ENCODE peak calls at places on chromosomes 7 and 10, in seven cellular contexts. L, I, R, W, O, Q and U are unnamed samples. For H3K4me1 and H3K27me3, the result is how much of the 10 kb centered on the place peaks cover.

GRCh38 chr7:137933270-137934017 is 68.4 kb downstream of the CREB3L2 start:
- DNase-seq in L (peak), I (no peak), R (no peak), W (peak), O (peak), Q (no peak), U (peak)

GRCh38 chr10:6716521-6716920 is 136.4 kb upstream of the PRKCQ start:
- DNase-seq in L (no peak), I (no peak), R (no peak), W (no peak), O (peak), Q (no peak), U (no peak)

GRCh38 chr10:77592946-77593636 is 44.5 kb downstream of the KCNMA1 start:
- DNase-seq in L (no peak), I (no peak), R (peak), W (peak), O (peak), Q (no peak), U (no peak)

GRCh38 chr10:14356921-14357320 is 26.2 kb upstream of the FRMD4A start:
- DNase-seq in L (no peak), I (no peak), R (no peak), W (no peak), O (peak), Q (no peak), U (no peak)

GRCh38 chr7:107939472-107940145 is 48.6 kb downstream of the DLD start:
- DNase-seq in L (no peak), I (no peak), R (no peak), W (peak), O (peak), Q (no peak), U (no peak)

GRCh38 chr7:100539436-100540006 is 518 bp downstream of the AGFG2 start:
- DNase-seq in L (no peak), I (peak), R (no peak), W (no peak), O (no peak), Q (no peak), U (peak)

GRCh38 chr10:5563991-5564536 is 39.3 kb downstream of the CALML3 start:
- DNase-seq in L (no peak), I (peak), R (no peak), W (peak), O (peak), Q (no peak), U (no peak)

GRCh38 chr10:20990604-20991003 is 93.5 kb upstream of the NEBL start:
- DNase-seq in L (no peak), I (no peak), R (no peak), W (no peak), O (peak), Q (no peak), U (no peak)

GRCh38 chr7:157711353-157711888 is 374.6 kb downstream of the DNAJB6 start:
- DNase-seq in L (no peak), I (peak), R (no peak), W (peak), O (no peak), Q (no peak), U (no peak)

GRCh38 chr7:158449942-158450341 is 137.7 kb downstream of the PTPRN2 start:
- DNase-seq in L (no peak), I (peak), R (no peak), W (no peak), O (no peak), Q (no peak), U (no peak)

GRCh38 chr10:21523557-21524008 is 1.9 kb downstream of the SKIDA1 start:
- DNase-seq in L (no peak), I (peak), R (no peak), W (no peak), O (peak), Q (no peak), U (peak)

GRCh38 chr10:11280187-11280932 is 262.7 kb downstream of the CELF2 start:
- DNase-seq in L (no peak), I (no peak), R (no peak), W (no peak), O (no peak), Q (no peak), U (no peak)

GRCh38 chr7:68429376-68430117 is 1168.7 kb upstream of the AUTS2 start:
- DNase-seq in L (no peak), I (no peak), R (no peak), W (no peak), O (no peak), Q (no peak), U (no peak)

GRCh38 chr7:23333671-23334246 is 34.6 kb downstream of the MALSU1 start:
- DNase-seq in L (no peak), I (no peak), R (no peak), W (no peak), O (peak), Q (no peak), U (no peak)

GRCh38 chr10:132184816-132185593 is 1.7 kb upstream of the DPYSL4 start:
- DNase-seq in L (no peak), I (no peak), R (no peak), W (no peak), O (no peak), Q (no peak), U (no peak)

GRCh38 chr10:118531105-118531851 is 64.2 kb downstream of the PRLHR start:
- DNase-seq in L (no peak), I (no peak), R (no peak), W (no peak), O (no peak), Q (no peak), U (no peak)

GRCh38 chr7:55044318-55044717 is 25.5 kb downstream of the EGFR start:
- DNase-seq in L (no peak), I (no peak), R (no peak), W (no peak), O (no peak), Q (no peak), U (no peak)

GRCh38 chr7:55043691-55044090 is 24.9 kb downstream of the EGFR start:
- DNase-seq in L (no peak), I (no peak), R (no peak), W (no peak), O (no peak), Q (no peak), U (no peak)

GRCh38 chr7:55048221-55048859 is 29.5 kb downstream of the EGFR start:
- DNase-seq in L (no peak), I (no peak), R (no peak), W (no peak), O (no peak), Q (no peak), U (no peak)

GRCh38 chr7:55044791-55045190 is 26.0 kb downstream of the EGFR start:
- DNase-seq in L (no peak), I (no peak), R (no peak), W (no peak), O (no peak), Q (no peak), U (no peak)

GRCh38 chr7:55046582-55047347 is 27.9 kb downstream of the EGFR start:
- DNase-seq in L (no peak), I (no peak), R (no peak), W (no peak), O (no peak), Q (no peak), U (no peak)
- H3K4me1 ChIP-seq in L (under half), I (under half), R (under half), W (under half), O (under half), Q (under half), U (under half)

DNA sequence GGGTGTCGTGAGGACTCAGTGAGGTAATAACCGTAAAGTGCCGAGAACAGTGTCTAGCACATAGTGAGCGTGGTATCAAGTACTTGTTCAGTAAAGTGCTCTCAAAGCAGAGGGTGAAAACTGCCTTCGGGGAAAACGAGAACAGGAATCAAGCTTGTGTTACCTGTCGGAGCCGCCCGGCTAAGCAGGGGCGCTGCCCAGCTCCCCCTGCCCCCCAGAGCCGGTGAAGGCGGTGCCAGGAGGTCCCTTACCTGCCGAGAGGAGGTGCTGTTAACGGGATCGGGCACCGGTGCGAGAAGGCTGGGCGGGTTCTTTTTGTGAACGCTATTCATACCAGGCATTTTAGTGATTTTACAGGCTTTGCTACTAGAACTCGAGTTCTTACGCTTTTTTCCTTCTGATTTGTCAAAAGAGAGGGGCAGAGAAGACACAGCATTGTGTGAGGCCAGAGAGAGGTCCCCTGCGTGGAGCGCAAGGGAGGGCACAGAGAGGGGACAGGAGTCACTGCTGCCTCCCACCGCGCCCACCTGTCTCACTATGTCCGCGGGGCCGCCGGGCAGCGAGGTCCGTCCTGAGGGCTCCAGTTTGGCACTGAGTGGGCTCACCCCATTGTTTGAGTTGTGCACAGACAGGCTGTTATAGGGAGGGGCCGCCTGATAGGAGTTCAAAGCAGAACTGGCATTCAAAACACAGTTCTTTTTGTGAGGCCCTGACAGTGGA is 32.5 kb upstream of the EFCAB10 start:
- DNase-seq in L (no peak), I (peak), R (no peak), W (no peak), O (no peak), Q (no peak), U (no peak)
- H3K4me3 ChIP-seq in L (no peak), I (no peak), R (no peak), W (no peak), O (no peak), Q (no peak), U (no peak)

DNA sequence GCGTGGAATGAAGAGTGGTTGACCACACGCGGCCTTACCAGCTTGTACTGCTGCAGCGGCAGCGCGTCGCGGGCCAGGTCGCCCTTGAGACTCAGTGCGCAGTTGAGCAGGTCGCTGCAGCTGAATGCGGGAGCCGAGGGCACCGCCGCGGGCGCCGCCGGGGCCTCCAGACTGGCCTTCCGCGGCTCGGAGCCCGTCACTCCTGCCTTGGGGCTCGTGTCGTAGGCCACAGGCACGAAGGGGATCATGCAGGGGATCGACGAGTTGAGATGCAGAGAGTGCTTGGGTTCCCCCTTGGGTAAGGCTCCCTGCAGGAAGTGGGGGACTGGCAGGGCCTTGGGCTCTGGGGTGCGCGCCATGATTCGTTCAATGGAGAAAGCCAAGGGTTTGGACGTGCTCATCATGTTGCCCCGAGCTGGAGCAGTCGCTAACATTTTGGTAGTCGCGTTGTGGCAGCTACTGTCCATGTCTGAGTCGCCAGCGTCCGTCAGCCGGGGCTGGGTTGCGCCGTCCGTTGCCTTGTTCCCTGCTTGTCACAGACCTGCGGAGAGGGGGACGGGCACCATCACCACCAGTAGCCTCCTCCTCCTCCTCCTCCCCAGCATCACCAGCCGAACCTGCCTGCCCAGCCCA is 463 bp downstream of the FEZF1 start:
- DNase-seq in L (peak), I (peak), R (no peak), W (peak), O (no peak), Q (no peak), U (no peak)
- H3K27me3 ChIP-seq in L (half or more), I (half or more), R (under half), W (under half), O (half or more), Q (under half), U (half or more)

DNA sequence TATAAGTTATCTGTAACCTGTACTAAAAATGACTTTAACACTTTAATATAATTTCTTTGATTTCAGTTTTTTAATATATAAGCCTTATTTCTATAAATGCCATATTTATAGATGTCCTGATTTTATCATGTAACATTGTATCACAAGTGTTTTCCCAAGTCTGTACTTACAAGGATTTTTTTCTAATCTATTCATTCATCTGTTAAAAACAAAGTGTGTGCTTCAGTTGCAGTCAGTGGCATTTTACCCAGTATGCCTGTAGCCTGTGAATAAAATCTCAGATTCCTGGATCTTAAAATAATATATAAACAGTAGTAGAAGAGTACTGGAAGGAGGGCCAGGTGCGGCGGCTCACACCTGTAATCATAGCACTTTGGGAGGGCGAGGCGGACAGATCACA is 17.4 kb downstream of the PRKRIP1 start:
- DNase-seq in L (no peak), I (no peak), R (no peak), W (no peak), O (no peak), Q (no peak), U (no peak)
- H3K4me1 ChIP-seq in L (under half), I (under half), R (under half), W (under half), O (under half), Q (under half), U (under half)

DNA sequence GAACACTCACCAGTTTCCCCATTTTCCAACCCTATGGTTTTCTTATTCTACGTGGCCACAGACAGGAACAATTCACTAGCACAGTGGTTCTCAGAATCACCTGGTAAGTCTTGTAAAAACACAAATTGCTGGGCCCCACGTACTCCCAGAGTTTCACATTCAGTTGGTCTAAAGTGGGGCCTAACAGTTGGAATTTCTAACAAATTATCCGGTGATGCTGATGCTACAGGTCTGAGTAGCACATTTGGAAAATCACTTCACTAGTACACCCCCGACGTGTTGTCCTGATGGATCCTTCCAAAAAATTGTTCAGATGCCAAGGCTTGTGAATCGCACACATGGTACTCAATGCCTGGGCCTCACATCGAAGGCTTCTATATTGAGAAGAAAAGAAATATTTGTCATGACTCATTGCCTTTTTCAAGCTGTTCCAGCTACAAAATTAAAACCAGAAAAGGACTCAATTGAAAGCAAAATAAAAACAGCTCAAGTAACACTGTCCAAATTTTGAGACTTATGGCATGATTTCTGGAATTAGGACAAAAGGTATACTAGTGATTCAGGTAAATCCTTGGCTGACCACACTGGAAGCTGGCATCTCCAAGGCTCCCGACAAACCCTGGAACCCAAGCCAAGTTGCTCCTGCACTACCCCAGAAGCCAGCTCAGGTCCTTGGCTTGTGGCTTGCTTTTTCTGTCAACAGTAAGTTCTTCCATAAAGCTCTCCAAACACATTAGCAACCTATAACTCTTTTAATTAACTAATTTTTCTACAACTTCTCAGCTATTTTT is 12.9 kb upstream of the VIM start:
- DNase-seq in L (no peak), I (no peak), R (peak), W (no peak), O (peak), Q (no peak), U (no peak)
- H3K4me3 ChIP-seq in L (peak), I (no peak), R (peak), W (no peak), O (no peak), Q (no peak), U (no peak)

GRCh38 chr10:102235991-102236390 is 5.3 kb downstream of the PITX3 start:
- DNase-seq in L (peak), I (no peak), R (no peak), W (no peak), O (peak), Q (no peak), U (no peak)

GRCh38 chr10:102235598-102235920 is 5.8 kb downstream of the PITX3 start:
- DNase-seq in L (no peak), I (no peak), R (no peak), W (no peak), O (no peak), Q (no peak), U (no peak)

GRCh38 chr10:102233997-102234396 is 7.3 kb downstream of the PITX3 start:
- DNase-seq in L (peak), I (no peak), R (no peak), W (no peak), O (no peak), Q (no peak), U (no peak)

GRCh38 chr10:102237711-102238252 is 3.5 kb downstream of the PITX3 start:
- DNase-seq in L (peak), I (no peak), R (no peak), W (no peak), O (no peak), Q (no peak), U (no peak)

GRCh38 chr10:102234866-102235597 is 6.3 kb downstream of the PITX3 start:
- DNase-seq in L (peak), I (no peak), R (no peak), W (no peak), O (no peak), Q (no peak), U (no peak)
- H3K27me3 ChIP-seq in L (under half), I (half or more), R (under half), W (under half), O (under half), Q (under half), U (under half)

GRCh38 chr7:2641406-2642393 is 9.9 kb downstream of the TTYH3 start:
- DNase-seq in L (peak), I (peak), R (no peak), W (peak), O (peak), Q (peak), U (peak)
- H3K4me1 ChIP-seq in L (half or more), I (under half), R (under half), W (under half), O (under half), Q (under half), U (half or more)

GRCh38 chr7:13991791-13992620 is 2.5 kb upstream of the ETV1 start:
- DNase-seq in L (no peak), I (peak), R (no peak), W (no peak), O (peak), Q (no peak), U (no peak)
- H3K4me3 ChIP-seq in L (peak), I (peak), R (no peak), W (peak), O (peak), Q (no peak), U (peak)